ENCODE peak calls at places on chromosome 3, in ten cellular contexts. S is pancreas; N is mesendoderm; P is endodermal cell; R is ovary; A is neuronal stem cell; F is gastrocnemius medialis; K is GM23248; Q is fibroblast of lung; O is effector memory CD4-positive, alpha-beta T cell. Z is an unnamed sample.

GRCh38 chr3:122944671-122945151 is 82.9 kb downstream of the SEMA5B start:
- DNase-seq in S (no peak), N (no peak), P (peak; percentile 47), R (no peak), A (no peak), F (no peak), K (peak; percentile 38), Q (peak; percentile 40), O (no peak), Z (no peak)

GRCh38 chr3:112167758-112168157 is 34.7 kb upstream of the GCSAM start:
- DNase-seq in S (no peak), N (no peak), P (no peak), R (no peak), A (no peak), F (no peak), K (no peak), Q (no peak), O (no peak), Z (no peak)

GRCh38 chr3:33231755-33232465 is 13.3 kb upstream of the SUSD5 start:
- DNase-seq in S (no peak), N (no peak), P (peak; percentile 48), R (no peak), A (no peak), F (no peak), K (no peak), Q (no peak), O (no peak), Z (no peak)

GRCh38 chr3:146577662-146578061 is 27.5 kb downstream of the PLSCR5 start:
- DNase-seq in S (no peak), N (peak; percentile 60), P (no peak), R (no peak), A (no peak), F (no peak), K (peak; percentile 70), Q (peak; percentile 50), O (no peak), Z (no peak)

GRCh38 chr3:195154793-195155535 is 116.0 kb downstream of the XXYLT1 start:
- DNase-seq in S (peak; percentile 74), N (peak; percentile 66), P (peak; percentile 76), R (peak; percentile 94), A (no peak), F (peak; percentile 43), K (peak; percentile 85), Q (peak; percentile 98), O (no peak), Z (no peak)

GRCh38 chr3:14482271-14482721 is 57.8 kb downstream of the GRIP2 start:
- DNase-seq in S (no peak), N (no peak), P (no peak), R (peak; percentile 76), A (no peak), F (no peak), K (no peak), Q (no peak), O (no peak), Z (no peak)

GRCh38 chr3:179488213-179488612 is 36.9 kb upstream of the GNB4 start:
- DNase-seq in S (no peak), N (no peak), P (no peak), R (no peak), A (no peak), F (no peak), K (no peak), Q (no peak), O (no peak), Z (no peak)

GRCh38 chr3:101212740-101213139 is 107.6 kb downstream of the IMPG2 start:
- DNase-seq in S (no peak), N (no peak), P (no peak), R (no peak), A (no peak), F (no peak), K (no peak), Q (no peak), O (no peak), Z (no peak)

GRCh38 chr3:179376474-179376873 is 29.0 kb downstream of the MFN1 start:
- DNase-seq in S (no peak), N (no peak), P (no peak), R (no peak), A (no peak), F (no peak), K (no peak), Q (no peak), O (no peak), Z (no peak)

GRCh38 chr3:195761503-195762248 is 40.9 kb downstream of the MUC20 start:
- DNase-seq in S (no peak), N (no peak), P (no peak), R (no peak), A (no peak), F (no peak), K (no peak), Q (no peak), O (no peak), Z (no peak)

GRCh38 chr3:179000659-179001058 is 71.0 kb downstream of the ZMAT3 start:
- DNase-seq in S (no peak), N (no peak), P (no peak), R (no peak), A (no peak), F (no peak), K (no peak), Q (no peak), O (no peak), Z (no peak)

GRCh38 chr3:189710620-189711388 is 79.6 kb downstream of the TP63 start:
- DNase-seq in S (peak; percentile 51), N (peak; percentile 67), P (no peak), R (peak; percentile 12), A (no peak), F (peak; percentile 42), K (peak; percentile 97), Q (peak; percentile 99), O (no peak), Z (no peak)

GRCh38 chr3:63046152-63046551 is 170.9 kb upstream of the CADPS start:
- DNase-seq in S (no peak), N (no peak), P (no peak), R (no peak), A (no peak), F (no peak), K (no peak), Q (no peak), O (no peak), Z (no peak)

GRCh38 chr3:5423523-5423922 is 236.0 kb downstream of the EDEM1 start:
- DNase-seq in S (no peak), N (no peak), P (no peak), R (no peak), A (no peak), F (no peak), K (no peak), Q (no peak), O (no peak), Z (no peak)

DNA sequence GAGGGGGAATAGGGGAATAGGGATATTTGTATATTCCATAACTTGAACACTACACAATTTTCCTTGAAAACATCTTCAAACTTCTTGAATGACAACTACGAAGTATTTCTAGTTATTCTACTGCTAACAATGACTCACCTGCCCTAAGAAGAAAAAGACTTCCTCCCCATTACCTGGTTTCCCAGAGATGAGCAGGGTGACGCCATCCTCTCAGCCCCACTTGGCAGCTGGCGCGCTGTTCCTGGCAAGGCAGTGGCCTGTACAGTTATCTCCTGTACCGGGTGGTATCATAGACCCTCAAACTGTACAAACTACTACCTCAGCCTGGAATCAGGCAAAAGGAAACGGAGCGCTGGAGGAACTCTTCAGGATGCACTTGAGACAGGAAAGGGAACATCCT is 10.4 kb downstream of the WDR82 start:
- DNase-seq in S (no peak), N (no peak), P (no peak), R (no peak), A (no peak), F (no peak), K (no peak), Q (no peak), O (no peak), Z (no peak)
- H3K36me3 ChIP-seq in S (peaks cover 41% of the 10 kb centered on the region), N (peaks cover 16% of the 10 kb centered on the region), P (peaks cover 90% of the 10 kb centered on the region), R (no peaks in the 10 kb centered on the region), A (peaks cover 32% of the 10 kb centered on the region), F (peaks cover 4% of the 10 kb centered on the region), K (peaks cover 57% of the 10 kb centered on the region), Q (peaks cover 15% of the 10 kb centered on the region), O (peaks cover 44% of the 10 kb centered on the region), Z (peaks cover 38% of the 10 kb centered on the region)

DNA sequence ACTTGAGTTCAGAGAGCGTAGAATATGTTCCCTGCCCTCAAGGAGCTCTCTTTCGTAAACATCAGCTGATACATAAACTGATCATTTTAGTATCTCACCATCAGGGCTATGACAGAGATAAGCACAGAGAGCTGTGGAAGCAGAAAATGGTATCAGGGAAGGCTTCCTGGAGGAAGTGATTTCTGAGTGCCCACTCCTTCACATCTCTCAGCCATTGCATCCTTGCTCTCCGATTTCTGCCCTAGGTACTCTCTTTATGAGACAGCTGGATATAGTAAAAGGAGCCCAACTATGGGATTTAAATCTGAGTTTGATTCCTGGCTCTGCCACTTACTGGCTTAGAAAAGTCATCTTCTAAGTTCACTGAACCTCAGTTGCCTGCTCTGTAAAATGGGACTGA is 9.1 kb upstream of the AP2M1 start:
- DNase-seq in S (no peak), N (no peak), P (no peak), R (no peak), A (no peak), F (no peak), K (no peak), Q (no peak), O (no peak), Z (no peak)
- H3K36me3 ChIP-seq in S (peaks cover 33% of the 10 kb centered on the region), N (peaks cover 18% of the 10 kb centered on the region), P (peaks cover 65% of the 10 kb centered on the region), R (no peaks in the 10 kb centered on the region), A (peaks cover 50% of the 10 kb centered on the region), F (no peaks in the 10 kb centered on the region), K (peaks cover 33% of the 10 kb centered on the region), Q (peaks cover 38% of the 10 kb centered on the region), O (peaks cover 39% of the 10 kb centered on the region), Z (peaks cover 37% of the 10 kb centered on the region)

GRCh38 chr3:126475411-126476114 is at the start of gene ZXDC:
- DNase-seq in S (peak; percentile 90), N (peak; percentile 94), P (peak; percentile 97), R (peak; percentile 96), A (peak; percentile 93), F (peak; percentile 88), K (peak; percentile 98), Q (peak; percentile 87), O (peak; percentile 90), Z (peak; percentile 61)

GRCh38 chr3:126474498-126475410 is 937 bp downstream of the ZXDC start:
- DNase-seq in S (peak; percentile 63), N (peak; percentile 66), P (peak; percentile 81), R (peak; percentile 59), A (peak; percentile 30), F (no peak), K (peak; percentile 72), Q (peak; percentile 53), O (peak; percentile 14), Z (peak; percentile 22)

GRCh38 chr3:126476166-126476975 is 680 bp upstream of the ZXDC start:
- DNase-seq in S (peak; percentile 78), N (peak; percentile 64), P (no peak), R (peak; percentile 84), A (peak; percentile 41), F (no peak), K (peak; percentile 62), Q (peak; percentile 34), O (no peak), Z (peak; percentile 36)

GRCh38 chr3:126478581-126479310 is 3.1 kb upstream of the ZXDC start:
- DNase-seq in S (no peak), N (no peak), P (no peak), R (no peak), A (no peak), F (no peak), K (no peak), Q (no peak), O (no peak), Z (no peak)

GRCh38 chr3:126476976-126477330 is 1.3 kb upstream of the ZXDC start:
- DNase-seq in S (no peak), N (peak; percentile 36), P (peak; percentile 68), R (no peak), A (no peak), F (no peak), K (no peak), Q (no peak), O (no peak), Z (no peak)
- H3K36me3 ChIP-seq in S (no peaks in the 10 kb centered on the region), N (no peaks in the 10 kb centered on the region), P (peaks cover 3% of the 10 kb centered on the region), R (no peaks in the 10 kb centered on the region), A (peaks cover 7% of the 10 kb centered on the region), F (no peaks in the 10 kb centered on the region), K (no peaks in the 10 kb centered on the region), Q (no peaks in the 10 kb centered on the region), O (no peaks in the 10 kb centered on the region), Z (no peaks in the 10 kb centered on the region)

GRCh38 chr3:185916042-185916833 is 21.6 kb downstream of the TRA2B start:
- DNase-seq in S (no peak), N (no peak), P (no peak), R (no peak), A (no peak), F (no peak), K (no peak), Q (no peak), O (no peak), Z (no peak)
- H3K36me3 ChIP-seq in S (peaks cover 45% of the 10 kb centered on the region), N (peaks cover 4% of the 10 kb centered on the region), P (peaks cover 84% of the 10 kb centered on the region), R (no peaks in the 10 kb centered on the region), A (peaks cover 29% of the 10 kb centered on the region), F (no peaks in the 10 kb centered on the region), K (peaks cover 83% of the 10 kb centered on the region), Q (peaks cover 10% of the 10 kb centered on the region), O (peaks cover 65% of the 10 kb centered on the region), Z (peaks cover 28% of the 10 kb centered on the region)

Z was measured in esophagus squamous epithelium.